ENCODE peak calls at places on chromosomes 16 and 17, in six cellular contexts. One of them, this sample, is unnamed.

GRCh38 chr17:37661372-37662014 is 18.2 kb upstream of the DDX52 start:
- DNase-seq in neural progenitor cell: no peak
- DNase-seq in HTR-8/SVneo: no peak
- DNase-seq in SJCRH30: no peak
- DNase-seq in Jurkat, Clone E6-1: no peak
- DNase-seq in KG1: no peak
- DNase-seq in this sample: no peak

GRCh38 chr16:85084841-85085535 is 27.3 kb downstream of the CIBAR2 start:
- DNase-seq in neural progenitor cell: no peak
- DNase-seq in HTR-8/SVneo: no peak
- DNase-seq in SJCRH30: no peak
- DNase-seq in Jurkat, Clone E6-1: no peak
- DNase-seq in KG1: no peak
- DNase-seq in this sample: no peak

GRCh38 chr17:78661092-78661770 is 84.0 kb upstream of the DNAH17 start:
- DNase-seq in neural progenitor cell: no peak
- DNase-seq in HTR-8/SVneo: no peak
- DNase-seq in SJCRH30: peak
- DNase-seq in Jurkat, Clone E6-1: peak
- DNase-seq in KG1: no peak
- DNase-seq in this sample: no peak

GRCh38 chr17:48546924-48547838 is 2.3 kb upstream of the HOXB2 start:
- DNase-seq in neural progenitor cell: no peak
- DNase-seq in HTR-8/SVneo: no peak
- DNase-seq in SJCRH30: no peak
- DNase-seq in Jurkat, Clone E6-1: no peak
- DNase-seq in KG1: peak
- DNase-seq in this sample: no peak

GRCh38 chr17:78341559-78342437 is 18.1 kb downstream of the SOCS3 start:
- DNase-seq in neural progenitor cell: peak
- DNase-seq in HTR-8/SVneo: no peak
- DNase-seq in SJCRH30: peak
- DNase-seq in Jurkat, Clone E6-1: no peak
- DNase-seq in KG1: no peak
- DNase-seq in this sample: peak

GRCh38 chr16:77834600-77834963 is 46.2 kb downstream of the VAT1L start:
- DNase-seq in neural progenitor cell: no peak
- DNase-seq in HTR-8/SVneo: peak
- DNase-seq in SJCRH30: no peak
- DNase-seq in Jurkat, Clone E6-1: no peak
- DNase-seq in KG1: no peak
- DNase-seq in this sample: no peak

GRCh38 chr16:48054881-48055601 is 100.8 kb downstream of the ABCC12 start:
- DNase-seq in neural progenitor cell: peak
- DNase-seq in HTR-8/SVneo: peak
- DNase-seq in SJCRH30: peak
- DNase-seq in Jurkat, Clone E6-1: peak
- DNase-seq in KG1: no peak
- DNase-seq in this sample: peak

GRCh38 chr17:17508641-17509591 is 12.7 kb upstream of the RASD1 start:
- DNase-seq in neural progenitor cell: no peak
- DNase-seq in HTR-8/SVneo: no peak
- DNase-seq in SJCRH30: peak
- DNase-seq in Jurkat, Clone E6-1: no peak
- DNase-seq in KG1: no peak
- DNase-seq in this sample: no peak

GRCh38 chr16:84047626-84048025 is 5.0 kb upstream of the SLC38A8 start:
- DNase-seq in neural progenitor cell: no peak
- DNase-seq in HTR-8/SVneo: no peak
- DNase-seq in SJCRH30: no peak
- DNase-seq in Jurkat, Clone E6-1: no peak
- DNase-seq in KG1: no peak
- DNase-seq in this sample: no peak

GRCh38 chr16:81621496-81621895 is 157.6 kb upstream of the PLCG2 start:
- DNase-seq in neural progenitor cell: no peak
- DNase-seq in HTR-8/SVneo: no peak
- DNase-seq in SJCRH30: no peak
- DNase-seq in Jurkat, Clone E6-1: no peak
- DNase-seq in KG1: no peak
- DNase-seq in this sample: no peak

GRCh38 chr17:62722625-62723024 is 85.5 kb downstream of the MARCHF10 start:
- DNase-seq in neural progenitor cell: no peak
- DNase-seq in HTR-8/SVneo: no peak
- DNase-seq in SJCRH30: no peak
- DNase-seq in Jurkat, Clone E6-1: no peak
- DNase-seq in KG1: no peak
- DNase-seq in this sample: no peak

GRCh38 chr17:9878791-9879525 is 26.1 kb downstream of the RCVRN start:
- DNase-seq in neural progenitor cell: no peak
- DNase-seq in HTR-8/SVneo: no peak
- DNase-seq in SJCRH30: no peak
- DNase-seq in Jurkat, Clone E6-1: no peak
- DNase-seq in KG1: no peak
- DNase-seq in this sample: no peak

GRCh38 chr16:75789237-75789636 is 62.9 kb upstream of the CPHXL start:
- DNase-seq in neural progenitor cell: peak
- DNase-seq in HTR-8/SVneo: peak
- DNase-seq in SJCRH30: no peak
- DNase-seq in Jurkat, Clone E6-1: peak
- DNase-seq in KG1: peak
- DNase-seq in this sample: no peak

GRCh38 chr16:52611817-52612673 is 65.1 kb upstream of the TOX3 start:
- DNase-seq in neural progenitor cell: no peak
- DNase-seq in HTR-8/SVneo: no peak
- DNase-seq in SJCRH30: no peak
- DNase-seq in Jurkat, Clone E6-1: no peak
- DNase-seq in KG1: no peak
- DNase-seq in this sample: peak

GRCh38 chr16:58025351-58026138 is at the start of gene MMP15:
- DNase-seq in neural progenitor cell: peak
- DNase-seq in HTR-8/SVneo: peak
- DNase-seq in SJCRH30: peak
- DNase-seq in Jurkat, Clone E6-1: peak
- DNase-seq in KG1: peak
- DNase-seq in this sample: peak

GRCh38 chr17:79406316-79406715 is 204.5 kb downstream of the RBFOX3 start:
- DNase-seq in neural progenitor cell: no peak
- DNase-seq in HTR-8/SVneo: no peak
- DNase-seq in SJCRH30: no peak
- DNase-seq in Jurkat, Clone E6-1: no peak
- DNase-seq in KG1: no peak
- DNase-seq in this sample: no peak

GRCh38 chr16:84718-85452 is 6.9 kb downstream of the MPG start:
- DNase-seq in neural progenitor cell: no peak
- DNase-seq in HTR-8/SVneo: peak
- DNase-seq in SJCRH30: peak
- DNase-seq in Jurkat, Clone E6-1: peak
- DNase-seq in KG1: peak
- DNase-seq in this sample: no peak

GRCh38 chr17:13044713-13045112 is 26.9 kb upstream of the ELAC2 start:
- DNase-seq in neural progenitor cell: no peak
- DNase-seq in HTR-8/SVneo: no peak
- DNase-seq in SJCRH30: no peak
- DNase-seq in Jurkat, Clone E6-1: no peak
- DNase-seq in KG1: no peak
- DNase-seq in this sample: no peak

GRCh38 chr16:72467157-72467759 is 295.3 kb upstream of the PMFBP1 start:
- DNase-seq in neural progenitor cell: peak
- DNase-seq in HTR-8/SVneo: peak
- DNase-seq in SJCRH30: no peak
- DNase-seq in Jurkat, Clone E6-1: peak
- DNase-seq in KG1: peak
- DNase-seq in this sample: no peak

GRCh38 chr16:58635502-58635901 is 5.9 kb upstream of the CNOT1 start:
- DNase-seq in neural progenitor cell: no peak
- DNase-seq in HTR-8/SVneo: no peak
- DNase-seq in SJCRH30: no peak
- DNase-seq in Jurkat, Clone E6-1: no peak
- DNase-seq in KG1: no peak
- DNase-seq in this sample: no peak

GRCh38 chr17:57458718-57459285 is 202.5 kb downstream of the MSI2 start:
- DNase-seq in neural progenitor cell: no peak
- DNase-seq in HTR-8/SVneo: no peak
- DNase-seq in SJCRH30: no peak
- DNase-seq in Jurkat, Clone E6-1: no peak
- DNase-seq in KG1: no peak
- DNase-seq in this sample: no peak

GRCh38 chr16:85899444-85899843 is 482 bp downstream of the IRF8 start:
- DNase-seq in neural progenitor cell: no peak
- DNase-seq in HTR-8/SVneo: no peak
- DNase-seq in SJCRH30: no peak
- DNase-seq in Jurkat, Clone E6-1: no peak
- DNase-seq in KG1: no peak
- DNase-seq in this sample: no peak

GRCh38 chr16:14335297-14335696 is 264.2 kb downstream of the MRTFB start:
- DNase-seq in neural progenitor cell: no peak
- DNase-seq in HTR-8/SVneo: no peak
- DNase-seq in SJCRH30: peak
- DNase-seq in Jurkat, Clone E6-1: no peak
- DNase-seq in KG1: no peak
- DNase-seq in this sample: no peak

GRCh38 chr17:50056961-50057330 is 1.0 kb downstream of the ITGA3 start:
- DNase-seq in neural progenitor cell: peak
- DNase-seq in HTR-8/SVneo: no peak
- DNase-seq in SJCRH30: no peak
- DNase-seq in Jurkat, Clone E6-1: no peak
- DNase-seq in KG1: no peak
- DNase-seq in this sample: no peak